ENCODE peak calls at places on chromosomes 3 and 15, in ten cellular contexts. One of them, this sample, is unnamed.

GRCh38 chr3:12187448-12188327 is 29.0 kb upstream of the TIMP4 start:
- DNase-seq in stromal cell of bone marrow: no peak
- DNase-seq in NAMALWA: peak
- DNase-seq in left ventricle myocardium inferior: peak
- DNase-seq in activated CD4-positive, alpha-beta T cell treated with anti-CD3 and anti-CD28 coated beads for 4 hours: peak
- DNase-seq in GM13977: peak
- DNase-seq in T-helper 1 cell: no peak
- DNase-seq in neural crest cell: no peak
- DNase-seq in H7: no peak
- DNase-seq in COR-L47: no peak
- DNase-seq in this sample: no peak

GRCh38 chr15:24054547-24055245 is 367.6 kb upstream of the NDN start:
- DNase-seq in stromal cell of bone marrow: no peak
- DNase-seq in NAMALWA: no peak
- DNase-seq in left ventricle myocardium inferior: no peak
- DNase-seq in activated CD4-positive, alpha-beta T cell treated with anti-CD3 and anti-CD28 coated beads for 4 hours: no peak
- DNase-seq in GM13977: no peak
- DNase-seq in T-helper 1 cell: no peak
- DNase-seq in neural crest cell: no peak
- DNase-seq in H7: no peak
- DNase-seq in COR-L47: no peak
- DNase-seq in this sample: no peak

GRCh38 chr3:12461097-12461649 is 23.1 kb upstream of the TSEN2 start:
- DNase-seq in stromal cell of bone marrow: no peak
- DNase-seq in NAMALWA: no peak
- DNase-seq in left ventricle myocardium inferior: no peak
- DNase-seq in activated CD4-positive, alpha-beta T cell treated with anti-CD3 and anti-CD28 coated beads for 4 hours: no peak
- DNase-seq in GM13977: no peak
- DNase-seq in T-helper 1 cell: no peak
- DNase-seq in neural crest cell: no peak
- DNase-seq in H7: no peak
- DNase-seq in COR-L47: no peak
- DNase-seq in this sample: no peak

GRCh38 chr3:149448331-149448831 is 26.1 kb upstream of the TM4SF4 start:
- DNase-seq in stromal cell of bone marrow: no peak
- DNase-seq in NAMALWA: no peak
- DNase-seq in left ventricle myocardium inferior: no peak
- DNase-seq in activated CD4-positive, alpha-beta T cell treated with anti-CD3 and anti-CD28 coated beads for 4 hours: no peak
- DNase-seq in GM13977: no peak
- DNase-seq in T-helper 1 cell: no peak
- DNase-seq in neural crest cell: no peak
- DNase-seq in H7: no peak
- DNase-seq in COR-L47: no peak
- DNase-seq in this sample: no peak

GRCh38 chr3:140164922-140165590 is 230.1 kb downstream of the CLSTN2 start:
- DNase-seq in stromal cell of bone marrow: no peak
- DNase-seq in NAMALWA: no peak
- DNase-seq in left ventricle myocardium inferior: no peak
- DNase-seq in activated CD4-positive, alpha-beta T cell treated with anti-CD3 and anti-CD28 coated beads for 4 hours: no peak
- DNase-seq in GM13977: no peak
- DNase-seq in T-helper 1 cell: no peak
- DNase-seq in neural crest cell: no peak
- DNase-seq in H7: no peak
- DNase-seq in COR-L47: no peak
- DNase-seq in this sample: no peak

GRCh38 chr3:42185044-42185443 is 80.9 kb downstream of the CCK start:
- DNase-seq in stromal cell of bone marrow: peak
- DNase-seq in NAMALWA: no peak
- DNase-seq in left ventricle myocardium inferior: no peak
- DNase-seq in activated CD4-positive, alpha-beta T cell treated with anti-CD3 and anti-CD28 coated beads for 4 hours: no peak
- DNase-seq in GM13977: no peak
- DNase-seq in T-helper 1 cell: no peak
- DNase-seq in neural crest cell: no peak
- DNase-seq in H7: no peak
- DNase-seq in COR-L47: no peak
- DNase-seq in this sample: no peak

GRCh38 chr15:52558196-52558595 is 10.6 kb downstream of the ARPP19 start:
- DNase-seq in stromal cell of bone marrow: peak
- DNase-seq in NAMALWA: no peak
- DNase-seq in left ventricle myocardium inferior: no peak
- DNase-seq in activated CD4-positive, alpha-beta T cell treated with anti-CD3 and anti-CD28 coated beads for 4 hours: peak
- DNase-seq in GM13977: peak
- DNase-seq in T-helper 1 cell: no peak
- DNase-seq in neural crest cell: no peak
- DNase-seq in H7: no peak
- DNase-seq in COR-L47: no peak
- DNase-seq in this sample: peak

GRCh38 chr15:31366169-31366734 is 39.6 kb downstream of the KLF13 start:
- DNase-seq in stromal cell of bone marrow: no peak
- DNase-seq in NAMALWA: no peak
- DNase-seq in left ventricle myocardium inferior: peak
- DNase-seq in activated CD4-positive, alpha-beta T cell treated with anti-CD3 and anti-CD28 coated beads for 4 hours: no peak
- DNase-seq in GM13977: no peak
- DNase-seq in T-helper 1 cell: no peak
- DNase-seq in neural crest cell: no peak
- DNase-seq in H7: peak
- DNase-seq in COR-L47: peak
- DNase-seq in this sample: no peak

GRCh38 chr3:63383040-63383439 is 104.9 kb downstream of the SYNPR start:
- DNase-seq in stromal cell of bone marrow: no peak
- DNase-seq in NAMALWA: no peak
- DNase-seq in left ventricle myocardium inferior: no peak
- DNase-seq in activated CD4-positive, alpha-beta T cell treated with anti-CD3 and anti-CD28 coated beads for 4 hours: no peak
- DNase-seq in GM13977: no peak
- DNase-seq in T-helper 1 cell: no peak
- DNase-seq in neural crest cell: no peak
- DNase-seq in H7: no peak
- DNase-seq in COR-L47: no peak
- DNase-seq in this sample: no peak

GRCh38 chr3:53171827-53172505 is 11.0 kb downstream of the PRKCD start:
- DNase-seq in stromal cell of bone marrow: no peak
- DNase-seq in NAMALWA: no peak
- DNase-seq in left ventricle myocardium inferior: no peak
- DNase-seq in activated CD4-positive, alpha-beta T cell treated with anti-CD3 and anti-CD28 coated beads for 4 hours: no peak
- DNase-seq in GM13977: no peak
- DNase-seq in T-helper 1 cell: no peak
- DNase-seq in neural crest cell: no peak
- DNase-seq in H7: peak
- DNase-seq in COR-L47: no peak
- DNase-seq in this sample: no peak

GRCh38 chr3:182787302-182788036 is 5.8 kb upstream of the ATP11B start:
- DNase-seq in stromal cell of bone marrow: peak
- DNase-seq in NAMALWA: no peak
- DNase-seq in left ventricle myocardium inferior: no peak
- DNase-seq in activated CD4-positive, alpha-beta T cell treated with anti-CD3 and anti-CD28 coated beads for 4 hours: no peak
- DNase-seq in GM13977: no peak
- DNase-seq in T-helper 1 cell: no peak
- DNase-seq in neural crest cell: no peak
- DNase-seq in H7: no peak
- DNase-seq in COR-L47: no peak
- DNase-seq in this sample: no peak

GRCh38 chr3:133767607-133768006 is 21.4 kb downstream of the TF start:
- DNase-seq in stromal cell of bone marrow: no peak
- DNase-seq in NAMALWA: no peak
- DNase-seq in left ventricle myocardium inferior: no peak
- DNase-seq in activated CD4-positive, alpha-beta T cell treated with anti-CD3 and anti-CD28 coated beads for 4 hours: no peak
- DNase-seq in GM13977: no peak
- DNase-seq in T-helper 1 cell: no peak
- DNase-seq in neural crest cell: no peak
- DNase-seq in H7: no peak
- DNase-seq in COR-L47: no peak
- DNase-seq in this sample: no peak

GRCh38 chr3:49554639-49555265 is 475 bp downstream of the BSN start:
- DNase-seq in stromal cell of bone marrow: peak
- DNase-seq in NAMALWA: no peak
- DNase-seq in left ventricle myocardium inferior: peak
- DNase-seq in activated CD4-positive, alpha-beta T cell treated with anti-CD3 and anti-CD28 coated beads for 4 hours: peak
- DNase-seq in GM13977: no peak
- DNase-seq in T-helper 1 cell: peak
- DNase-seq in neural crest cell: peak
- DNase-seq in H7: peak
- DNase-seq in COR-L47: no peak
- DNase-seq in this sample: peak

GRCh38 chr3:81760215-81760614 is 1.2 kb downstream of the GBE1 start:
- DNase-seq in stromal cell of bone marrow: no peak
- DNase-seq in NAMALWA: peak
- DNase-seq in left ventricle myocardium inferior: no peak
- DNase-seq in activated CD4-positive, alpha-beta T cell treated with anti-CD3 and anti-CD28 coated beads for 4 hours: no peak
- DNase-seq in GM13977: no peak
- DNase-seq in T-helper 1 cell: no peak
- DNase-seq in neural crest cell: no peak
- DNase-seq in H7: no peak
- DNase-seq in COR-L47: no peak
- DNase-seq in this sample: no peak

GRCh38 chr3:123535580-123535979 is 49.3 kb downstream of the HACD2 start:
- DNase-seq in stromal cell of bone marrow: peak
- DNase-seq in NAMALWA: no peak
- DNase-seq in left ventricle myocardium inferior: no peak
- DNase-seq in activated CD4-positive, alpha-beta T cell treated with anti-CD3 and anti-CD28 coated beads for 4 hours: no peak
- DNase-seq in GM13977: no peak
- DNase-seq in T-helper 1 cell: no peak
- DNase-seq in neural crest cell: no peak
- DNase-seq in H7: no peak
- DNase-seq in COR-L47: no peak
- DNase-seq in this sample: no peak

GRCh38 chr15:66462630-66463029 is 34.9 kb downstream of the SNAPC5 start:
- DNase-seq in stromal cell of bone marrow: no peak
- DNase-seq in NAMALWA: no peak
- DNase-seq in left ventricle myocardium inferior: no peak
- DNase-seq in activated CD4-positive, alpha-beta T cell treated with anti-CD3 and anti-CD28 coated beads for 4 hours: no peak
- DNase-seq in GM13977: no peak
- DNase-seq in T-helper 1 cell: no peak
- DNase-seq in neural crest cell: no peak
- DNase-seq in H7: no peak
- DNase-seq in COR-L47: no peak
- DNase-seq in this sample: no peak

GRCh38 chr3:175304437-175304836 is 445.3 kb downstream of the NAALADL2 start:
- DNase-seq in stromal cell of bone marrow: no peak
- DNase-seq in NAMALWA: no peak
- DNase-seq in left ventricle myocardium inferior: peak
- DNase-seq in activated CD4-positive, alpha-beta T cell treated with anti-CD3 and anti-CD28 coated beads for 4 hours: no peak
- DNase-seq in GM13977: no peak
- DNase-seq in T-helper 1 cell: no peak
- DNase-seq in neural crest cell: no peak
- DNase-seq in H7: no peak
- DNase-seq in COR-L47: peak
- DNase-seq in this sample: no peak

GRCh38 chr15:72175186-72176044 is 22.2 kb downstream of the GRAMD2A start:
- DNase-seq in stromal cell of bone marrow: no peak
- DNase-seq in NAMALWA: no peak
- DNase-seq in left ventricle myocardium inferior: no peak
- DNase-seq in activated CD4-positive, alpha-beta T cell treated with anti-CD3 and anti-CD28 coated beads for 4 hours: no peak
- DNase-seq in GM13977: no peak
- DNase-seq in T-helper 1 cell: no peak
- DNase-seq in neural crest cell: no peak
- DNase-seq in H7: no peak
- DNase-seq in COR-L47: no peak
- DNase-seq in this sample: no peak

GRCh38 chr3:50292159-50292923 is at the start of gene IFRD2:
- DNase-seq in stromal cell of bone marrow: peak
- DNase-seq in NAMALWA: peak
- DNase-seq in left ventricle myocardium inferior: peak
- DNase-seq in activated CD4-positive, alpha-beta T cell treated with anti-CD3 and anti-CD28 coated beads for 4 hours: peak
- DNase-seq in GM13977: peak
- DNase-seq in T-helper 1 cell: peak
- DNase-seq in neural crest cell: peak
- DNase-seq in H7: peak
- DNase-seq in COR-L47: peak
- DNase-seq in this sample: peak

GRCh38 chr15:77144028-77144427 is 73.1 kb upstream of the TSPAN3 start:
- DNase-seq in stromal cell of bone marrow: peak
- DNase-seq in NAMALWA: no peak
- DNase-seq in left ventricle myocardium inferior: no peak
- DNase-seq in activated CD4-positive, alpha-beta T cell treated with anti-CD3 and anti-CD28 coated beads for 4 hours: no peak
- DNase-seq in GM13977: no peak
- DNase-seq in T-helper 1 cell: no peak
- DNase-seq in neural crest cell: no peak
- DNase-seq in H7: no peak
- DNase-seq in COR-L47: no peak
- DNase-seq in this sample: no peak

GRCh38 chr3:14031271-14031670 is 93.4 kb downstream of the CHCHD4 start:
- DNase-seq in stromal cell of bone marrow: no peak
- DNase-seq in NAMALWA: no peak
- DNase-seq in left ventricle myocardium inferior: no peak
- DNase-seq in activated CD4-positive, alpha-beta T cell treated with anti-CD3 and anti-CD28 coated beads for 4 hours: no peak
- DNase-seq in GM13977: peak
- DNase-seq in T-helper 1 cell: no peak
- DNase-seq in neural crest cell: no peak
- DNase-seq in H7: no peak
- DNase-seq in COR-L47: no peak
- DNase-seq in this sample: no peak

GRCh38 chr3:194996746-194997145 is 274.2 kb downstream of the XXYLT1 start:
- DNase-seq in stromal cell of bone marrow: no peak
- DNase-seq in NAMALWA: no peak
- DNase-seq in left ventricle myocardium inferior: no peak
- DNase-seq in activated CD4-positive, alpha-beta T cell treated with anti-CD3 and anti-CD28 coated beads for 4 hours: no peak
- DNase-seq in GM13977: no peak
- DNase-seq in T-helper 1 cell: no peak
- DNase-seq in neural crest cell: no peak
- DNase-seq in H7: no peak
- DNase-seq in COR-L47: no peak
- DNase-seq in this sample: no peak

GRCh38 chr15:87477759-87478687 is 778.5 kb downstream of the NTRK3 start:
- DNase-seq in stromal cell of bone marrow: peak
- DNase-seq in NAMALWA: no peak
- DNase-seq in left ventricle myocardium inferior: no peak
- DNase-seq in activated CD4-positive, alpha-beta T cell treated with anti-CD3 and anti-CD28 coated beads for 4 hours: no peak
- DNase-seq in GM13977: no peak
- DNase-seq in T-helper 1 cell: no peak
- DNase-seq in neural crest cell: no peak
- DNase-seq in H7: no peak
- DNase-seq in COR-L47: peak
- DNase-seq in this sample: no peak

GRCh38 chr15:71635735-71636134 is 174.6 kb upstream of the NR2E3 start:
- DNase-seq in stromal cell of bone marrow: no peak
- DNase-seq in NAMALWA: no peak
- DNase-seq in left ventricle myocardium inferior: no peak
- DNase-seq in activated CD4-positive, alpha-beta T cell treated with anti-CD3 and anti-CD28 coated beads for 4 hours: no peak
- DNase-seq in GM13977: no peak
- DNase-seq in T-helper 1 cell: no peak
- DNase-seq in neural crest cell: no peak
- DNase-seq in H7: no peak
- DNase-seq in COR-L47: no peak
- DNase-seq in this sample: no peak

GRCh38 chr15:28975766-28976179 is 90.0 kb downstream of the APBA2 start:
- DNase-seq in stromal cell of bone marrow: peak
- DNase-seq in NAMALWA: peak
- DNase-seq in left ventricle myocardium inferior: no peak
- DNase-seq in activated CD4-positive, alpha-beta T cell treated with anti-CD3 and anti-CD28 coated beads for 4 hours: peak
- DNase-seq in GM13977: peak
- DNase-seq in T-helper 1 cell: no peak
- DNase-seq in neural crest cell: peak
- DNase-seq in H7: peak
- DNase-seq in COR-L47: peak
- DNase-seq in this sample: peak

GRCh38 chr3:141360888-141361598 is 7.3 kb upstream of the ZBTB38 start:
- DNase-seq in stromal cell of bone marrow: peak
- DNase-seq in NAMALWA: peak
- DNase-seq in left ventricle myocardium inferior: no peak
- DNase-seq in activated CD4-positive, alpha-beta T cell treated with anti-CD3 and anti-CD28 coated beads for 4 hours: peak
- DNase-seq in GM13977: peak
- DNase-seq in T-helper 1 cell: no peak
- DNase-seq in neural crest cell: no peak
- DNase-seq in H7: peak
- DNase-seq in COR-L47: peak
- DNase-seq in this sample: no peak

GRCh38 chr3:126151562-126152302 is 28.7 kb downstream of the ALDH1L1 start:
- DNase-seq in stromal cell of bone marrow: no peak
- DNase-seq in NAMALWA: no peak
- DNase-seq in left ventricle myocardium inferior: no peak
- DNase-seq in activated CD4-positive, alpha-beta T cell treated with anti-CD3 and anti-CD28 coated beads for 4 hours: no peak
- DNase-seq in GM13977: no peak
- DNase-seq in T-helper 1 cell: no peak
- DNase-seq in neural crest cell: no peak
- DNase-seq in H7: peak
- DNase-seq in COR-L47: no peak
- DNase-seq in this sample: no peak

GRCh38 chr3:123458255-123458654 is 9.4 kb upstream of the ADCY5 start:
- DNase-seq in stromal cell of bone marrow: no peak
- DNase-seq in NAMALWA: no peak
- DNase-seq in left ventricle myocardium inferior: no peak
- DNase-seq in activated CD4-positive, alpha-beta T cell treated with anti-CD3 and anti-CD28 coated beads for 4 hours: no peak
- DNase-seq in GM13977: no peak
- DNase-seq in T-helper 1 cell: no peak
- DNase-seq in neural crest cell: no peak
- DNase-seq in H7: no peak
- DNase-seq in COR-L47: no peak
- DNase-seq in this sample: no peak